ENCODE peak calls at places on chromosomes 12 and 14, in nine cellular contexts. O is H1, X is dorsolateral prefrontal cortex, E is uterus, S is neural crest cell, V is endodermal cell, G is osteocyte, F is hepatocyte, P is bronchial epithelial cell. Y is an unnamed sample.

GRCh38 chr12:121738340-121738858 is 25.8 kb downstream of the TMEM120B start:
- DNase-seq in G (no peak), V (no peak), X (no peak), E (no peak), S (no peak), O (no peak), F (no peak), P (no peak), Y (no peak)

GRCh38 chr12:9649532-9649940 is 20.0 kb upstream of the CLEC2D start:
- DNase-seq in S (no peak), P (no peak), G (no peak), V (peak; percentile 80), X (no peak), F (peak; percentile 13), E (no peak), O (no peak), Y (no peak)

GRCh38 chr12:162467-163307 is 51.3 kb downstream of the SLC6A12 start:
- DNase-seq in G (no peak), P (no peak), O (no peak), X (no peak), F (no peak), V (peak; percentile 71), S (no peak), E (no peak), Y (no peak)

GRCh38 chr14:100059433-100059781 is 5.8 kb upstream of the EVL start:
- DNase-seq in G (no peak), X (no peak), P (peak; percentile 90), O (no peak), E (no peak), F (peak; percentile 46), V (no peak), S (no peak), Y (no peak)

GRCh38 chr12:124498870-124499753 is 68.3 kb downstream of the NCOR2 start:
- DNase-seq in X (no peak), O (no peak), S (no peak), G (no peak), P (peak; percentile 16), E (no peak), V (no peak), F (no peak), Y (no peak)

GRCh38 chr14:61484826-61485584 is 163.6 kb downstream of the PRKCH start:
- DNase-seq in X (no peak), V (no peak), P (no peak), O (no peak), S (no peak), E (no peak), F (no peak), G (no peak), Y (no peak)

GRCh38 chr12:58917699-58918334 is 2.5 kb downstream of the LRIG3 start:
- DNase-seq in G (no peak), V (no peak), X (no peak), E (no peak), S (no peak), O (no peak), P (peak; percentile 47), F (no peak), Y (no peak)

GRCh38 chr12:102023343-102023930 is 38.4 kb downstream of the WASHC3 start:
- DNase-seq in P (no peak), E (no peak), G (no peak), O (no peak), F (peak; percentile 8), V (no peak), X (no peak), S (no peak), Y (no peak)

GRCh38 chr12:45416161-45416560 is 200.3 kb downstream of the ANO6 start:
- DNase-seq in P (no peak), G (no peak), X (no peak), E (no peak), O (no peak), F (no peak), S (no peak), V (no peak), Y (no peak)

GRCh38 chr12:25459541-25459951 is 93.5 kb downstream of the LMNTD1 start:
- DNase-seq in P (no peak), F (no peak), V (peak; percentile 54), X (no peak), G (no peak), E (no peak), S (no peak), O (no peak), Y (no peak)

GRCh38 chr12:52151859-52152783 is 39.7 kb downstream of the KRT80 start:
- DNase-seq in P (peak; percentile 87), V (peak; percentile 95), S (peak; percentile 56), X (no peak), G (no peak), O (no peak), E (peak; percentile 58), F (peak; percentile 91), Y (peak; percentile 74)

GRCh38 chr12:123289911-123290310 is 18.3 kb upstream of the CDK2AP1 start:
- DNase-seq in P (no peak), E (no peak), S (no peak), F (no peak), V (no peak), X (no peak), O (no peak), G (no peak), Y (no peak)

GRCh38 chr14:93893550-93894329 is 33.4 kb upstream of the FAM181A start:
- DNase-seq in O (peak; percentile 33), V (peak; percentile 93), E (peak; percentile 22), X (no peak), F (no peak), S (no peak), G (no peak), P (no peak), Y (no peak)

GRCh38 chr12:38384816-38385491 is 68.4 kb downstream of the ALG10B start:
- DNase-seq in E (no peak), V (peak; percentile 93), G (no peak), X (no peak), P (peak; percentile 87), O (peak; percentile 10), F (peak; percentile 5), S (no peak), Y (no peak)

GRCh38 chr12:56996793-56997545 is 9.4 kb downstream of the ZBTB39 start:
- DNase-seq in V (peak; percentile 39), G (no peak), E (no peak), S (no peak), O (no peak), X (no peak), P (no peak), F (no peak), Y (no peak)

GRCh38 chr14:95500772-95501401 is 15.6 kb downstream of the SYNE3 start:
- DNase-seq in O (no peak), G (no peak), V (no peak), F (peak; percentile 61), P (peak; percentile 50), X (peak; percentile 75), S (no peak), E (peak; percentile 64), Y (no peak)

DNA sequence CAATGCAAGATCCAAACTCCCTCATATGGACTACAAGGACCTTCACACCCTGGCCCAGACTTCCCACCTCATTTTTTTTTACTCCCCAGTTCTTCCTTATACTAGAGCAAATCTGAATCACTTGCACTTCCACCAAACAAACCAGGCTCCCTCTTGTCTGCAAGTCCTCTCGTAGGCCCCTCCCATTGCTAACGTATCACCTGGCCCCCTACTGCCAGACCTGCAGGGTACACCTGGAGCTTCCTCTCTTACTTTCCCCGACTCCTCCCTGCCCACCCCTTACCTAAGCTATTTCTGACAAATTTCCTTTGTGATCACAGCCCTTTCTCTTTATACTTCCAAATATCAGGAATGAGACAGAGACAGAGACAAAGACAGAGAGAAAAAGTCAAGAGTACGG is 463.9 kb downstream of the GALC start:
- DNase-seq in S (no peak), P (no peak), E (no peak), O (no peak), G (no peak), F (no peak), V (peak; percentile 73), X (no peak), Y (no peak)
- TF ChIP-seq CTCF in S (no peak), P (no peak), E (no peak), O (no peak), G (no peak), F (no peak), V (peak; percentile 37), X (no peak), Y (no peak)

GRCh38 chr12:2011641-2012607 is 7.7 kb upstream of the DCP1B start:
- DNase-seq in F (no peak), V (peak; percentile 75), G (no peak), S (no peak), P (no peak), E (no peak), O (no peak), X (no peak), Y (no peak)
- TF ChIP-seq CTCF in F (no peak), V (peak; percentile 85), G (no peak), S (no peak), P (no peak), E (no peak), O (peak; percentile 30), X (no peak), Y (no peak)

GRCh38 chr14:90580381-90581335 is 183.8 kb downstream of the CALM1 start:
- DNase-seq in P (no peak), O (no peak), E (no peak), V (no peak), G (no peak), S (no peak), F (no peak), X (no peak), Y (no peak)
- TF ChIP-seq CTCF in P (no peak), O (no peak), E (no peak), V (no peak), G (no peak), S (no peak), F (no peak), X (no peak), Y (no peak)

GRCh38 chr14:77647853-77648252 is 31.4 kb upstream of the SPTLC2 start:
- DNase-seq in G (no peak), P (no peak), S (no peak), O (no peak), X (no peak), F (peak; percentile 25), E (no peak), V (no peak), Y (no peak)

GRCh38 chr14:77648520-77649200 is 32.2 kb upstream of the SPTLC2 start:
- DNase-seq in G (no peak), V (no peak), S (no peak), E (no peak), O (no peak), F (no peak), P (no peak), X (no peak), Y (no peak)

GRCh38 chr14:77646907-77647306 is 30.5 kb upstream of the SPTLC2 start:
- DNase-seq in E (no peak), V (no peak), G (no peak), O (no peak), S (no peak), F (no peak), X (no peak), P (no peak), Y (no peak)

GRCh38 chr14:77642407-77642806 is 26.0 kb upstream of the SPTLC2 start:
- DNase-seq in P (no peak), S (no peak), G (no peak), X (no peak), V (no peak), O (no peak), E (no peak), F (no peak), Y (no peak)

GRCh38 chr14:77645520-77646230 is 29.2 kb upstream of the SPTLC2 start:
- DNase-seq in F (no peak), E (no peak), V (no peak), P (no peak), S (no peak), X (no peak), O (no peak), G (no peak), Y (no peak)
- TF ChIP-seq CTCF in F (no peak), E (no peak), V (no peak), P (no peak), S (no peak), X (no peak), O (no peak), G (no peak), Y (no peak)

GRCh38 chr12:109811624-109811995 is 21.6 kb downstream of the TRPV4 start:
- DNase-seq in F (no peak), G (no peak), O (no peak), E (no peak), S (no peak), P (no peak), V (peak; percentile 79), X (no peak), Y (no peak)
- TF ChIP-seq CTCF in F (no peak), G (no peak), O (peak; percentile 19), E (no peak), S (peak; percentile 36), P (no peak), V (peak; percentile 64), X (no peak), Y (no peak)